ENCODE peak calls at places on chromosomes 11 and 22, in ten cellular contexts. One of them, this sample, is unnamed.

GRCh38 chr11:10478066-10478465 is 23.0 kb downstream of the AMPD3 start:
- DNase-seq in endothelial cell of umbilical vein: no peak
- DNase-seq in heart left ventricle: no peak
- DNase-seq in right lobe of liver: no peak
- DNase-seq in A549: no peak
- DNase-seq in uterus: peak; percentile 1
- DNase-seq in Peyer's patch: no peak
- DNase-seq in K562: peak; percentile 10
- DNase-seq in HepG2: no peak
- DNase-seq in body of pancreas: no peak
- DNase-seq in this sample: peak; percentile 70

GRCh38 chr11:111542606-111543275 is 2.2 kb downstream of the LAYN start:
- DNase-seq in endothelial cell of umbilical vein: no peak
- DNase-seq in heart left ventricle: no peak
- DNase-seq in right lobe of liver: no peak
- DNase-seq in A549: no peak
- DNase-seq in uterus: no peak
- DNase-seq in Peyer's patch: no peak
- DNase-seq in K562: no peak
- DNase-seq in HepG2: no peak
- DNase-seq in body of pancreas: no peak
- DNase-seq in this sample: no peak

GRCh38 chr22:40404251-40405177 is 34.1 kb downstream of the SGSM3 start:
- DNase-seq in endothelial cell of umbilical vein: no peak
- DNase-seq in heart left ventricle: no peak
- DNase-seq in right lobe of liver: peak; percentile 23
- DNase-seq in A549: no peak
- DNase-seq in uterus: no peak
- DNase-seq in Peyer's patch: no peak
- DNase-seq in K562: no peak
- DNase-seq in HepG2: no peak
- DNase-seq in body of pancreas: no peak
- DNase-seq in this sample: peak; percentile 77

GRCh38 chr11:116980136-116980793 is 118.0 kb downstream of the SIK3 start:
- DNase-seq in endothelial cell of umbilical vein: no peak
- DNase-seq in heart left ventricle: no peak
- DNase-seq in right lobe of liver: no peak
- DNase-seq in A549: no peak
- DNase-seq in uterus: no peak
- DNase-seq in Peyer's patch: no peak
- DNase-seq in K562: no peak
- DNase-seq in HepG2: no peak
- DNase-seq in body of pancreas: no peak
- DNase-seq in this sample: no peak

GRCh38 chr11:95098826-95099225 is 9.2 kb downstream of the ENDOD1 start:
- DNase-seq in endothelial cell of umbilical vein: no peak
- DNase-seq in heart left ventricle: no peak
- DNase-seq in right lobe of liver: no peak
- DNase-seq in A549: no peak
- DNase-seq in uterus: no peak
- DNase-seq in Peyer's patch: no peak
- DNase-seq in K562: no peak
- DNase-seq in HepG2: no peak
- DNase-seq in body of pancreas: no peak
- DNase-seq in this sample: no peak

GRCh38 chr22:45125198-45125597 is 38.5 kb upstream of the NUP50 start:
- DNase-seq in endothelial cell of umbilical vein: no peak
- DNase-seq in heart left ventricle: no peak
- DNase-seq in right lobe of liver: no peak
- DNase-seq in A549: no peak
- DNase-seq in uterus: no peak
- DNase-seq in Peyer's patch: no peak
- DNase-seq in K562: no peak
- DNase-seq in HepG2: no peak
- DNase-seq in body of pancreas: no peak
- DNase-seq in this sample: no peak

GRCh38 chr11:65891180-65892136 is 985 bp downstream of the CCDC85B start:
- DNase-seq in endothelial cell of umbilical vein: peak; percentile 89
- DNase-seq in heart left ventricle: peak; percentile 87
- DNase-seq in right lobe of liver: no peak
- DNase-seq in A549: peak; percentile 52
- DNase-seq in uterus: no peak
- DNase-seq in Peyer's patch: peak; percentile 61
- DNase-seq in K562: peak; percentile 80
- DNase-seq in HepG2: peak; percentile 78
- DNase-seq in body of pancreas: no peak
- DNase-seq in this sample: no peak

GRCh38 chr11:104526006-104526405 is 362.1 kb upstream of the PDGFD start:
- DNase-seq in endothelial cell of umbilical vein: no peak
- DNase-seq in heart left ventricle: no peak
- DNase-seq in right lobe of liver: no peak
- DNase-seq in A549: no peak
- DNase-seq in uterus: no peak
- DNase-seq in Peyer's patch: no peak
- DNase-seq in K562: no peak
- DNase-seq in HepG2: no peak
- DNase-seq in body of pancreas: no peak
- DNase-seq in this sample: no peak

GRCh38 chr11:118609380-118610219 is 2.2 kb downstream of the PHLDB1 start:
- DNase-seq in endothelial cell of umbilical vein: peak; percentile 47
- DNase-seq in heart left ventricle: no peak
- DNase-seq in right lobe of liver: no peak
- DNase-seq in A549: no peak
- DNase-seq in uterus: peak; percentile 30
- DNase-seq in Peyer's patch: no peak
- DNase-seq in K562: peak; percentile 12
- DNase-seq in HepG2: no peak
- DNase-seq in body of pancreas: peak; percentile 30
- DNase-seq in this sample: peak; percentile 88

GRCh38 chr22:32795214-32795596 is 6.3 kb upstream of the TIMP3 start:
- DNase-seq in endothelial cell of umbilical vein: no peak
- DNase-seq in heart left ventricle: no peak
- DNase-seq in right lobe of liver: no peak
- DNase-seq in A549: no peak
- DNase-seq in uterus: no peak
- DNase-seq in Peyer's patch: no peak
- DNase-seq in K562: no peak
- DNase-seq in HepG2: no peak
- DNase-seq in body of pancreas: no peak
- DNase-seq in this sample: no peak

GRCh38 chr22:32800158-32800557 is 1.3 kb upstream of the TIMP3 start:
- DNase-seq in endothelial cell of umbilical vein: no peak
- DNase-seq in heart left ventricle: no peak
- DNase-seq in right lobe of liver: no peak
- DNase-seq in A549: no peak
- DNase-seq in uterus: peak; percentile 71
- DNase-seq in Peyer's patch: no peak
- DNase-seq in K562: no peak
- DNase-seq in HepG2: no peak
- DNase-seq in body of pancreas: no peak
- DNase-seq in this sample: no peak

GRCh38 chr22:32799516-32799915 is 2.0 kb upstream of the TIMP3 start:
- DNase-seq in endothelial cell of umbilical vein: no peak
- DNase-seq in heart left ventricle: no peak
- DNase-seq in right lobe of liver: no peak
- DNase-seq in A549: no peak
- DNase-seq in uterus: no peak
- DNase-seq in Peyer's patch: no peak
- DNase-seq in K562: no peak
- DNase-seq in HepG2: no peak
- DNase-seq in body of pancreas: no peak
- DNase-seq in this sample: no peak

GRCh38 chr22:32794449-32795213 is 6.9 kb upstream of the TIMP3 start:
- DNase-seq in endothelial cell of umbilical vein: no peak
- DNase-seq in heart left ventricle: no peak
- DNase-seq in right lobe of liver: no peak
- DNase-seq in A549: no peak
- DNase-seq in uterus: no peak
- DNase-seq in Peyer's patch: no peak
- DNase-seq in K562: no peak
- DNase-seq in HepG2: peak; percentile 90
- DNase-seq in body of pancreas: no peak
- DNase-seq in this sample: no peak

GRCh38 chr22:32796865-32797573 is 4.5 kb upstream of the TIMP3 start:
- DNase-seq in endothelial cell of umbilical vein: no peak
- DNase-seq in heart left ventricle: peak; percentile 77
- DNase-seq in right lobe of liver: peak; percentile 76
- DNase-seq in A549: peak; percentile 35
- DNase-seq in uterus: peak; percentile 76
- DNase-seq in Peyer's patch: peak; percentile 64
- DNase-seq in K562: peak; percentile 54
- DNase-seq in HepG2: peak; percentile 44
- DNase-seq in body of pancreas: peak; percentile 68
- DNase-seq in this sample: peak; percentile 56
- TF ChIP-seq POLR2A in endothelial cell of umbilical vein: no peak
- TF ChIP-seq POLR2A in heart left ventricle: no peak
- TF ChIP-seq POLR2A in right lobe of liver: no peak
- TF ChIP-seq POLR2A in A549: no peak
- TF ChIP-seq POLR2A in uterus: no peak
- TF ChIP-seq POLR2A in Peyer's patch: peak; percentile 17
- TF ChIP-seq POLR2A in K562: no peak
- TF ChIP-seq POLR2A in HepG2: no peak
- TF ChIP-seq POLR2A in body of pancreas: no peak
- TF ChIP-seq POLR2A in this sample: no peak

GRCh38 chr11:18526130-18526520 is 617 bp downstream of the TSG101 start:
- DNase-seq in endothelial cell of umbilical vein: no peak
- DNase-seq in heart left ventricle: no peak
- DNase-seq in right lobe of liver: no peak
- DNase-seq in A549: no peak
- DNase-seq in uterus: no peak
- DNase-seq in Peyer's patch: no peak
- DNase-seq in K562: no peak
- DNase-seq in HepG2: no peak
- DNase-seq in body of pancreas: no peak
- DNase-seq in this sample: no peak

GRCh38 chr11:18524248-18524647 is 2.5 kb downstream of the TSG101 start:
- DNase-seq in endothelial cell of umbilical vein: no peak
- DNase-seq in heart left ventricle: no peak
- DNase-seq in right lobe of liver: no peak
- DNase-seq in A549: no peak
- DNase-seq in uterus: no peak
- DNase-seq in Peyer's patch: no peak
- DNase-seq in K562: no peak
- DNase-seq in HepG2: peak; percentile 54
- DNase-seq in body of pancreas: no peak
- DNase-seq in this sample: no peak

GRCh38 chr11:18523079-18523478 is 3.7 kb downstream of the TSG101 start:
- DNase-seq in endothelial cell of umbilical vein: no peak
- DNase-seq in heart left ventricle: no peak
- DNase-seq in right lobe of liver: no peak
- DNase-seq in A549: no peak
- DNase-seq in uterus: no peak
- DNase-seq in Peyer's patch: no peak
- DNase-seq in K562: no peak
- DNase-seq in HepG2: no peak
- DNase-seq in body of pancreas: no peak
- DNase-seq in this sample: no peak

GRCh38 chr11:18521123-18521522 is 5.6 kb downstream of the TSG101 start:
- DNase-seq in endothelial cell of umbilical vein: no peak
- DNase-seq in heart left ventricle: no peak
- DNase-seq in right lobe of liver: no peak
- DNase-seq in A549: no peak
- DNase-seq in uterus: no peak
- DNase-seq in Peyer's patch: no peak
- DNase-seq in K562: no peak
- DNase-seq in HepG2: no peak
- DNase-seq in body of pancreas: no peak
- DNase-seq in this sample: no peak

GRCh38 chr11:18522388-18522787 is 4.4 kb downstream of the TSG101 start:
- DNase-seq in endothelial cell of umbilical vein: no peak
- DNase-seq in heart left ventricle: no peak
- DNase-seq in right lobe of liver: no peak
- DNase-seq in A549: peak; percentile 46
- DNase-seq in uterus: no peak
- DNase-seq in Peyer's patch: no peak
- DNase-seq in K562: peak; percentile 25
- DNase-seq in HepG2: peak; percentile 20
- DNase-seq in body of pancreas: no peak
- DNase-seq in this sample: no peak
- TF ChIP-seq CTCF in endothelial cell of umbilical vein: no peak
- TF ChIP-seq CTCF in heart left ventricle: no peak
- TF ChIP-seq CTCF in right lobe of liver: no peak
- TF ChIP-seq CTCF in A549: no peak
- TF ChIP-seq CTCF in uterus: no peak
- TF ChIP-seq CTCF in Peyer's patch: peak; percentile 12
- TF ChIP-seq CTCF in K562: peak; percentile 5
- TF ChIP-seq CTCF in HepG2: no peak
- TF ChIP-seq CTCF in body of pancreas: no peak
- TF ChIP-seq CTCF in this sample: no peak

GRCh38 chr11:1747753-1748466 is 2.5 kb downstream of the IFITM10 start:
- DNase-seq in endothelial cell of umbilical vein: no peak
- DNase-seq in heart left ventricle: no peak
- DNase-seq in right lobe of liver: peak; percentile 54
- DNase-seq in A549: no peak
- DNase-seq in uterus: no peak
- DNase-seq in Peyer's patch: peak; percentile 51
- DNase-seq in K562: no peak
- DNase-seq in HepG2: no peak
- DNase-seq in body of pancreas: no peak
- DNase-seq in this sample: no peak
- H3K4me3 ChIP-seq in endothelial cell of umbilical vein: no peak overlapping the region
- H3K4me3 ChIP-seq in heart left ventricle: peak overlapping the region; percentile 44
- H3K4me3 ChIP-seq in right lobe of liver: peak overlapping the region; percentile 36
- H3K4me3 ChIP-seq in A549: no peak overlapping the region
- H3K4me3 ChIP-seq in uterus: no peak overlapping the region
- H3K4me3 ChIP-seq in Peyer's patch: peak overlapping the region; percentile 26
- H3K4me3 ChIP-seq in K562: no peak overlapping the region
- H3K4me3 ChIP-seq in HepG2: no peak overlapping the region
- H3K4me3 ChIP-seq in body of pancreas: no peak overlapping the region
- H3K4me3 ChIP-seq in this sample: no peak overlapping the region

GRCh38 chr11:686451-687243 is 8.4 kb downstream of the DEAF1 start:
- DNase-seq in endothelial cell of umbilical vein: no peak
- DNase-seq in heart left ventricle: no peak
- DNase-seq in right lobe of liver: no peak
- DNase-seq in A549: no peak
- DNase-seq in uterus: no peak
- DNase-seq in Peyer's patch: no peak
- DNase-seq in K562: no peak
- DNase-seq in HepG2: no peak
- DNase-seq in body of pancreas: no peak
- DNase-seq in this sample: no peak

GRCh38 chr11:690738-691633 is 4.0 kb downstream of the DEAF1 start:
- DNase-seq in endothelial cell of umbilical vein: peak; percentile 45
- DNase-seq in heart left ventricle: no peak
- DNase-seq in right lobe of liver: no peak
- DNase-seq in A549: no peak
- DNase-seq in uterus: no peak
- DNase-seq in Peyer's patch: no peak
- DNase-seq in K562: peak; percentile 89
- DNase-seq in HepG2: no peak
- DNase-seq in body of pancreas: peak; percentile 81
- DNase-seq in this sample: no peak

GRCh38 chr11:689630-690029 is 5.4 kb downstream of the DEAF1 start:
- DNase-seq in endothelial cell of umbilical vein: peak; percentile 87
- DNase-seq in heart left ventricle: no peak
- DNase-seq in right lobe of liver: no peak
- DNase-seq in A549: no peak
- DNase-seq in uterus: no peak
- DNase-seq in Peyer's patch: no peak
- DNase-seq in K562: no peak
- DNase-seq in HepG2: no peak
- DNase-seq in body of pancreas: no peak
- DNase-seq in this sample: no peak

GRCh38 chr11:687751-688150 is 7.3 kb downstream of the DEAF1 start:
- DNase-seq in endothelial cell of umbilical vein: no peak
- DNase-seq in heart left ventricle: no peak
- DNase-seq in right lobe of liver: no peak
- DNase-seq in A549: no peak
- DNase-seq in uterus: no peak
- DNase-seq in Peyer's patch: no peak
- DNase-seq in K562: no peak
- DNase-seq in HepG2: no peak
- DNase-seq in body of pancreas: no peak
- DNase-seq in this sample: no peak

GRCh38 chr11:688681-689080 is 6.3 kb downstream of the DEAF1 start:
- DNase-seq in endothelial cell of umbilical vein: no peak
- DNase-seq in heart left ventricle: no peak
- DNase-seq in right lobe of liver: no peak
- DNase-seq in A549: no peak
- DNase-seq in uterus: no peak
- DNase-seq in Peyer's patch: no peak
- DNase-seq in K562: no peak
- DNase-seq in HepG2: no peak
- DNase-seq in body of pancreas: peak; percentile 52
- DNase-seq in this sample: no peak
- TF ChIP-seq POLR2A in endothelial cell of umbilical vein: no peak
- TF ChIP-seq POLR2A in heart left ventricle: no peak
- TF ChIP-seq POLR2A in right lobe of liver: no peak
- TF ChIP-seq POLR2A in A549: no peak
- TF ChIP-seq POLR2A in uterus: no peak
- TF ChIP-seq POLR2A in Peyer's patch: no peak
- TF ChIP-seq POLR2A in K562: no peak
- TF ChIP-seq POLR2A in HepG2: no peak
- TF ChIP-seq POLR2A in body of pancreas: no peak
- TF ChIP-seq POLR2A in this sample: no peak